ENCODE peak calls at places on chromosomes 1 and 21, in nine cellular contexts. L is RPMI7951; J is CD8-positive, alpha-beta memory T cell; V is caudate nucleus; E is HCT116; M is heart right ventricle; Q is activated naive CD8-positive, alpha-beta T cell treated with anti-CD3 and anti-CD28 coated beads, Interleukin-2, amount 50 U/mL, for 24 hours; F is LoVo; C is NCI-H2029. P is an unnamed sample.

GRCh38 chr21:43295016-43295958 is 126.5 kb downstream of the CRYAA start:
- DNase-seq in Q (no peak), L (no peak), E (no peak), C (peak; percentile 61), M (no peak), F (no peak), V (no peak), J (no peak), P (no peak)

GRCh38 chr1:16618719-16619118 is 5.4 kb upstream of the NBPF1 start:
- DNase-seq in E (no peak), F (no peak), M (peak; percentile 2), C (no peak), L (no peak), Q (no peak), J (no peak), V (peak; percentile 38), P (peak; percentile 53)

GRCh38 chr21:28943631-28944030 is 49.0 kb downstream of the LTN1 start:
- DNase-seq in Q (no peak), L (no peak), E (no peak), C (no peak), F (no peak), J (no peak), V (no peak), M (no peak), P (no peak)

GRCh38 chr1:205444931-205445652 is 10.8 kb downstream of the BLACAT1 start:
- DNase-seq in J (no peak), F (no peak), V (peak; percentile 35), C (no peak), L (no peak), E (no peak), Q (no peak), M (peak; percentile 37), P (peak; percentile 83)

GRCh38 chr1:232634086-232634485 is 4.2 kb upstream of the SIPA1L2 start:
- DNase-seq in J (no peak), E (no peak), M (no peak), F (no peak), L (no peak), V (no peak), C (peak; percentile 86), Q (no peak), P (no peak)

GRCh38 chr1:165367375-165367993 is 11.0 kb upstream of the LMX1A start:
- DNase-seq in C (peak; percentile 47), F (peak; percentile 68), L (peak; percentile 55), E (peak; percentile 79), J (peak; percentile 51), M (peak; percentile 81), Q (peak; percentile 82), V (peak; percentile 49), P (peak; percentile 76)

GRCh38 chr1:64392109-64392508 is 77.8 kb upstream of the CACHD1 start:
- DNase-seq in M (no peak), C (peak; percentile 32), L (no peak), V (no peak), Q (no peak), F (no peak), J (no peak), E (no peak), P (no peak)

GRCh38 chr1:55129194-55129728 is 85.9 kb downstream of the USP24 start:
- DNase-seq in F (no peak), V (no peak), C (no peak), Q (no peak), J (no peak), L (peak; percentile 78), E (no peak), M (peak; percentile 28), P (no peak)

GRCh38 chr1:33985166-33985565 is 121.3 kb downstream of the HMGB4 start:
- DNase-seq in V (no peak), F (no peak), J (no peak), M (peak; percentile 29), E (no peak), Q (no peak), L (peak; percentile 94), C (no peak), P (no peak)